ENCODE peak calls at places on chromosomes 11 and 22, in six cellular contexts. N is stomach; O is effector CD4-positive, alpha-beta T cell; E is heart right ventricle; Z is iPS-NIHi11; C is osteocyte. B is an unnamed sample.
A peak's percentile ranks its signal among the peaks of the same experiment; 100 is the strongest.

GRCh38 chr11:129996113-129996870 is 6.3 kb downstream of the PRDM10 start:
- DNase-seq in N (no peak), O (no peak), E (peak; percentile 16), Z (no peak), C (no peak), B (no peak)

GRCh38 chr11:7436657-7437056 is 48.6 kb upstream of the OLFML1 start:
- DNase-seq in N (no peak), O (no peak), E (no peak), Z (no peak), C (no peak), B (no peak)

GRCh38 chr11:2730323-2731284 is 30.8 kb upstream of the KCNQ1OT1 start:
- DNase-seq in N (no peak), O (no peak), E (no peak), Z (no peak), C (no peak), B (no peak)

GRCh38 chr11:34682822-34683221 is 61.9 kb downstream of the EHF start:
- DNase-seq in N (no peak), O (no peak), E (no peak), Z (peak; percentile 12), C (no peak), B (no peak)

GRCh38 chr11:57094206-57094940 is 87.4 kb upstream of the LRRC55 start:
- DNase-seq in N (no peak), O (no peak), E (no peak), Z (no peak), C (no peak), B (no peak)

GRCh38 chr11:76048763-76049162 is 157.5 kb downstream of the WNT11 start:
- DNase-seq in N (no peak), O (no peak), E (no peak), Z (no peak), C (no peak), B (no peak)

GRCh38 chr22:39439170-39439569 is 17.6 kb upstream of the MGAT3 start:
- DNase-seq in N (no peak), O (no peak), E (no peak), Z (no peak), C (no peak), B (no peak)

GRCh38 chr11:57936050-57936418 is 87.6 kb upstream of the OR9Q1 start:
- DNase-seq in N (no peak), O (no peak), E (no peak), Z (no peak), C (no peak), B (no peak)

GRCh38 chr11:114262681-114263509 is 33.3 kb upstream of the NNMT start:
- DNase-seq in N (no peak), O (no peak), E (peak; percentile 43), Z (peak; percentile 67), C (no peak), B (no peak)

GRCh38 chr11:113937918-113938317 is 33.3 kb downstream of the HTR3B start:
- DNase-seq in N (no peak), O (no peak), E (no peak), Z (no peak), C (no peak), B (no peak)

GRCh38 chr11:3022300-3022967 is 30.3 kb upstream of the NAP1L4 start:
- DNase-seq in N (no peak), O (no peak), E (no peak), Z (no peak), C (no peak), B (no peak)

GRCh38 chr11:32779131-32779530 is 15.3 kb downstream of the CCDC73 start:
- DNase-seq in N (no peak), O (no peak), E (no peak), Z (no peak), C (no peak), B (no peak)

GRCh38 chr11:843086-843704 is 543 bp downstream of the TSPAN4 start:
- DNase-seq in N (no peak), O (no peak), E (no peak), Z (no peak), C (no peak), B (no peak)

GRCh38 chr11:118306556-118306955 is 2.0 kb downstream of the CD3E start:
- DNase-seq in N (no peak), O (no peak), E (no peak), Z (no peak), C (no peak), B (no peak)

GRCh38 chr22:46576556-46577351 is 39.3 kb upstream of the CELSR1 start:
- DNase-seq in N (peak; percentile 68), O (peak; percentile 27), E (no peak), Z (peak; percentile 94), C (no peak), B (peak; percentile 60)

GRCh38 chr11:74634537-74634936 is 42.2 kb downstream of the POLD3 start:
- DNase-seq in N (no peak), O (no peak), E (no peak), Z (peak; percentile 48), C (no peak), B (no peak)

GRCh38 chr22:36435516-36436415 is 45.7 kb downstream of the TXN2 start:
- DNase-seq in N (peak; percentile 82), O (peak; percentile 74), E (no peak), Z (peak; percentile 70), C (no peak), B (peak; percentile 46)

GRCh38 chr11:19632435-19632834 is 80.2 kb upstream of the NAV2 start:
- DNase-seq in N (no peak), O (no peak), E (no peak), Z (no peak), C (no peak), B (no peak)

GRCh38 chr11:63916837-63917684 is at the start of gene RCOR2:
- DNase-seq in N (peak; percentile 77), O (peak; percentile 32), E (peak; percentile 83), Z (peak; percentile 89), C (peak; percentile 90), B (peak; percentile 36)

B was measured in T-helper 17 cell.